ENCODE peak calls at places on chromosomes 7 and 10, in four cellular contexts. A is stomach, P is ovary, O is neural progenitor cell. J is an unnamed sample.

GRCh38 chr7:45223728-45224630 is 66.4 kb downstream of the RAMP3 start:
- DNase-seq in A (no peak), O (no peak), P (no peak), J (peak; percentile 40)

GRCh38 chr10:128780379-128780778 is 654.2 kb upstream of the MKI67 start:
- DNase-seq in O (no peak), P (no peak), A (no peak), J (no peak)

GRCh38 chr10:75772153-75772887 is 340.9 kb downstream of the LRMDA start:
- DNase-seq in A (no peak), O (no peak), P (no peak), J (no peak)

GRCh38 chr7:79880312-79880711 is 254.3 kb upstream of the GNAI1 start:
- DNase-seq in O (peak; percentile 9), A (no peak), P (no peak), J (no peak)

GRCh38 chr10:93406367-93407145 is 75.6 kb downstream of the MYOF start:
- DNase-seq in P (no peak), A (no peak), O (no peak), J (no peak)

GRCh38 chr7:45576249-45576929 is 2.2 kb downstream of the ADCY1 start:
- DNase-seq in A (no peak), O (no peak), P (no peak), J (no peak)

GRCh38 chr7:124032369-124033092 is at the start of gene TMEM229A:
- DNase-seq in A (peak; percentile 54), P (peak; percentile 31), O (peak; percentile 87), J (no peak)

GRCh38 chr10:44801383-44802327 is 109.5 kb upstream of the TMEM72 start:
- DNase-seq in O (no peak), A (peak; percentile 95), P (peak; percentile 82), J (peak; percentile 85)

GRCh38 chr10:131938681-131939080 is 37.9 kb downstream of the PPP2R2D start:
- DNase-seq in P (no peak), O (no peak), A (no peak), J (no peak)

GRCh38 chr7:24199978-24200377 is 84.0 kb upstream of the NPY start:
- DNase-seq in P (no peak), A (no peak), O (no peak), J (no peak)

GRCh38 chr7:102875700-102876192 is 37.1 kb upstream of the LRRC17 start:
- DNase-seq in P (no peak), A (peak; percentile 27), O (no peak), J (no peak)

GRCh38 chr7:123070702-123071286 is 75.3 kb upstream of the TAS2R16 start:
- DNase-seq in P (no peak), A (no peak), O (peak; percentile 38), J (no peak)

GRCh38 chr10:14573666-14574261 is 200.9 kb downstream of the FAM107B start:
- DNase-seq in P (no peak), A (no peak), O (no peak), J (no peak)

GRCh38 chr7:89334785-89335184 is 539.2 kb upstream of the TEX47 start:
- DNase-seq in P (no peak), A (no peak), O (no peak), J (no peak)
- TF ChIP-seq CTCF in P (no peak), A (no peak), O (no peak), J (no peak)

DNA sequence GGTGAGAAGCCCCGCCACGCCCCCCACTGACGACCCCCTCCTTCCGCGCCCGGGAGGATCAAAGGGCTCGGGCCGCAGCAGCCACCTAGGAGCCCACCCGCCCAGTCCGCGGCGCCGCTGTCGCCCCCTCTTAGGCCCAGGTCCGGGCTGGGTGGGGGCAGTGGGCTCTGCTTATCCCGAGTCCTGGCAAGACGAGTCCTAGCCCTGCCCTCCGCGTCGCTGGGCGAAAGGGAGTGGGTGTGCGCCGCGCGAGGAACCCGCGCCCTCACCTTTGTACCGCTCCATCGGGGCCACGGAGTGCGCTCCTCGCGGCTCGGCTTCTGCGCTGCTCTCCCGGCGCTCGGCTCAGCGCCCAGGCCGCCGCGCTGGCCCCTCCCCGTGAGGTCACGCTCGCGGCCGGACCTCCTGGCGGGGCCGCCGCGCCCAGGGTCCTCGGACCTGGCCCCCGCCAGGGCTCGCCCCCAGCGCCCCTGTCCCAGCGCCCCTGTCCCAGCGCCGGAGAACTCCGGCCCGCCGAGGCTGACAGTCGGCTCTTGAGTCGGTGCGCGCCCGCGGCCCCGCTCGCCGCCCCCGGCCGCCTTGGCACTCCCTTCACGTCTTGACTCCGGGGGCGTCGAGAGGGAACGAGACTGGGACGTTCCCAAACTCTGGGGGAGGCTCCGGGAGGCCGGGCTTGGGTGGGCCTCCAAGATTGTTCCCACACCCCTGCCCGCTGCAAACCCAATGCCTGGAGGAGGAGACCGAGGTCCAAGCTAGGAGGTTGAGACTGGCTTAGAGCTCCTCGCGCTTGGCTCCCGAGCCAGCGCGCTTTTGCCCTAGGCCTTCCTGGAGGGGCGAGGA is at the start of gene AFAP1L2:
- DNase-seq in A (peak; percentile 57), O (peak; percentile 63), P (peak; percentile 64), J (no peak)
- H3K4me3 ChIP-seq in A (peak within 1 kb of the TSS; percentile 60), O (peak within 1 kb of the TSS; percentile 61), P (peak within 1 kb of the TSS; percentile 57), J (peak within 1 kb of the TSS; percentile 51)

GRCh38 chr10:47366731-47367460 is 17.2 kb downstream of the ZNF488 start:
- DNase-seq in A (peak; percentile 11), O (no peak), P (no peak), J (no peak)
- H3K27me3 ChIP-seq in A (no peaks in the 10 kb centered on the region), O (no peaks in the 10 kb centered on the region), P (no peaks in the 10 kb centered on the region), J (no peaks in the 10 kb centered on the region)

GRCh38 chr10:59720377-59720776 is 10.7 kb upstream of the SLC16A9 start:
- DNase-seq in P (no peak), O (no peak), A (no peak), J (no peak)
- TF ChIP-seq CTCF in P (no peak), O (no peak), A (no peak), J (no peak)

DNA sequence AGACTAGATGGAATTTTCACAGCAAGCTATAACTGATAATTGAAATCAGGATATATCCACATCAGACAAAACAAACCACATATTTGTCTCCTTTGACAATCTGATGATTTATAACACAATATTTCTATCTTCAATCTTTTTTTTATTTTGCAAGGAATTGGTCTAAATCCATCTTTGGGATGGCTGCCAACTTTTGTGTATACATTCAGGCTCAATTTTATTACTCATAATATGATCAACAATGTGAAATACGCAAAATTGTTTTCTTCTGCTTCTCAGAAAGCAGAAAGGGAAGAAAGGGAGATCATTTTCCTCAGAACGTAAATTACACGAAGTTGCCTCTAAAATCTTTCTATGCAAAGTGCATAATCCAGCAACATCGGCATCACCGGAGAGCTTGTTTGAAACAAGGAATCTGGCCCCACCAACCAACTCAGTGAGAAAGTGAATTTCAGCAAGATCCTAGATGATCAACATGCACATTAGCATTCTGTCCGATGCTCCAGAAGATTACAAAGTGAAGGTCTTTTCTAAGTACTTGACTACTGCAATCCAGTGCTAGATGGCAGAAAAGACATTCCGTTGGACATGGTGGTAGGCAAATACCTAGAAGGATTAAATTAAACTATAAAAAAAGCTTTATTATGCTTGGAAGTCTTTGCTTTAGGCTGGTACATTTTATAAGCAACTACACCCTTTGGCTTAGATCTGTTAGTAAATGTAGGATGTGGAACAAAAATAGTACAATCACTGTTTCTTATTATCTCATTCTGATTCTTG is 126.3 kb upstream of the RSU1 start:
- DNase-seq in O (no peak), P (no peak), A (no peak), J (no peak)
- H3K4me3 ChIP-seq in O (no peak overlapping the region), P (no peak overlapping the region), A (no peak overlapping the region), J (no peak overlapping the region)

DNA sequence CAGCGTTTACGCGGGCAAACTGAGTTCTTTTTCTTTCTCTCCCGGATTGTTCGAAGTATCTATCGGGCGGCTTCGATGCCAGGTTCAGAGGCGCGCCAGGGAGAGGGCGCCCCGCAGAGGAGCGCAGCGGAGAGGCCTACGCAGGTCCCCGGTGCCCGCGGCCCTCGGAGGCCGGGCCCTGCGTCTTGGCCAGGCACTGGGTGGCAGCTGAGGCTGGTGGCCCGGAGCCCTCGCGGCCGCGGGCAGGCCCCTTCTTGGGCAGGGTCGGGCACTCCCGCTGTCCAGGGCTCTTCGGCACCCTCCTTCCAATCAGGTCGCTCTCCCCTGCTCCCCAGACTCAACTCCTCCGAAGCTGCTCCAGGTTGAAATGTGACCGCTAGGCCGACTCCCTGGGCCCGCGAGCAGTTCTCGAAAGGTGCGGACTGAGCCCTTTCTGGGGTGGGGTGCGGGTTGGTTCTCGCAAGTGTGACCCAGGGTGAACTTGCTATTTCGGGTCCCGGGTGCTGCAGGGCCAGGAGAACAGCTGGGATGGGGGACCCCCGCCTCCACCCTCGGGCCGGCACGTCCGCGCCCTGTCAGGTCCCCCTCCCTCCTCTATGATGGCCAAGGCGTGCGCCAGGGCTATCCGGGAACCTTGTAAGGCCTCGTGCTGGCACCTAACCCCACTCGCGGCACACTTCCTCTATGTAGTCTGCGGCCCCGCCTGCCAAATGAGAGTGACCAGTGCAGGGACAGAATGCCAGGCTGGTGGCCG is 13.4 kb upstream of the HOXA13 start:
- DNase-seq in O (no peak), A (no peak), P (no peak), J (no peak)
- H3K27me3 ChIP-seq in O (peaks cover 100% of the 10 kb centered on the region), A (peaks cover 19% of the 10 kb centered on the region), P (no peaks in the 10 kb centered on the region), J (peaks cover 36% of the 10 kb centered on the region)

DNA sequence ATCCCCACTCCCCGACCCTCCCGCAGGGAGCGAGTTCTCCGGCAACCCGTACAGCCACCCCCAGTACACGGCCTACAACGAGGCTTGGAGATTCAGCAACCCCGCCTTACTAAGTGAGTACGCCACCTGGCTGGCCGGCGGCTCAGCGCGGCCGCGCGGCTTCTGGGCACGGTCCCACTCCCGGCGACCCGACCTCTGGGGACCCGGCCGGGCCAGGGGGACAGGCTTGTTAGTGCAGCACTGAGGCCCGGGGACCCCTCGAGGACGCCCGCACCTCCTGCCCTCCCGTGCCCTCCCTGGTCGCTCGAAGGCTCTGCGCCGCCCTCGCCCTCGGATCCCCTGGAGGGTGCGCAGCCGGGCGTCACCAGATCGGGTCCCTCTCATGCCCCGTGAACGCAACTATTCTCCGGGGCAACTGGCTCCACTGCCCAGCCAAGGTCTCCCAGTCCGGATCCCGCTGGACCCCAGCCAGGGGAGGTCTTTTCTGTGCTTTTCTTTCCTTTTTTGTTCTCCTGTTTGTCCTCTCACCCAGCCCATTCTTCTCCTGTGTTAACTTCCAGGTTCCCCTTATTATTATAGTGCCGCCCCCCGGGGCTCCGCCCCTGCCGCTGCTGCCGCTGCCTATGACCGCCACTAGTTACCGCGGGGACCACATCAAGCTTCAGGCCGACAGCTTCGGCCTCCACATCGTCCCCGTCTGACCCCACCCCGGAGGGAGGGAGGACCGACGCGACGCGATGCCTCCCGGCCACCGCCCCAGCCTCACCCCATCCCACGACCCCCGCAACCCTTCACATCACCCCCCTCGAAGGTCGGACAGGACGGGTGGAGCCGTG is 81.8 kb downstream of the PAX2 start:
- DNase-seq in A (peak; percentile 35), P (no peak), O (peak; percentile 78), J (no peak)
- TF ChIP-seq CTCF in A (no peak), P (no peak), O (peak; percentile 34), J (peak; percentile 50)

GRCh38 chr10:69800665-69801064 is 1.0 kb upstream of the COL13A1 start:
- DNase-seq in A (no peak), O (no peak), P (no peak), J (no peak)
- H3K4me3 ChIP-seq in A (no peak overlapping the region), O (no peak overlapping the region), P (no peak overlapping the region), J (no peak overlapping the region)

GRCh38 chr7:26863504-26864308 is 684 bp downstream of the SKAP2 start:
- DNase-seq in A (no peak), P (no peak), O (no peak), J (no peak)
- H3K27me3 ChIP-seq in A (no peaks in the 10 kb centered on the region), P (no peaks in the 10 kb centered on the region), O (peaks cover 67% of the 10 kb centered on the region), J (no peaks in the 10 kb centered on the region)

J was measured in right atrium auricular region.